ENCODE peak calls at places on chromosomes 4 and X, in seven cellular contexts. One of them, this sample, is unnamed.

GRCh38 chrX:97563531-97564133 is 679.9 kb downstream of the RPA4 start:
- DNase-seq in OCI-LY7: peak; percentile 52
- DNase-seq in BJ: peak; percentile 14
- DNase-seq in dorsolateral prefrontal cortex: no peak
- DNase-seq in CD8-positive, alpha-beta memory T cell: peak; percentile 57
- DNase-seq in psoas muscle: no peak
- DNase-seq in astrocyte of the spinal cord: peak; percentile 75
- DNase-seq in this sample: peak; percentile 61

GRCh38 chr4:38728651-38729141 is 54.1 kb downstream of the TLR10 start:
- DNase-seq in dorsolateral prefrontal cortex: no peak
- DNase-seq in BJ: no peak
- DNase-seq in CD8-positive, alpha-beta memory T cell: no peak
- DNase-seq in astrocyte of the spinal cord: no peak
- DNase-seq in psoas muscle: no peak
- DNase-seq in OCI-LY7: no peak
- DNase-seq in this sample: no peak

GRCh38 chrX:116657071-116657470 is 194.3 kb upstream of the CT83 start:
- DNase-seq in dorsolateral prefrontal cortex: no peak
- DNase-seq in OCI-LY7: no peak
- DNase-seq in BJ: no peak
- DNase-seq in astrocyte of the spinal cord: no peak
- DNase-seq in psoas muscle: no peak
- DNase-seq in CD8-positive, alpha-beta memory T cell: no peak
- DNase-seq in this sample: no peak

GRCh38 chrX:108097380-108097779 is 5.8 kb downstream of the ATG4A start:
- DNase-seq in psoas muscle: no peak
- DNase-seq in dorsolateral prefrontal cortex: no peak
- DNase-seq in BJ: no peak
- DNase-seq in OCI-LY7: no peak
- DNase-seq in astrocyte of the spinal cord: no peak
- DNase-seq in CD8-positive, alpha-beta memory T cell: no peak
- DNase-seq in this sample: peak; percentile 42

GRCh38 chrX:10108288-10108687 is 48.5 kb upstream of the CLCN4 start:
- DNase-seq in dorsolateral prefrontal cortex: no peak
- DNase-seq in psoas muscle: no peak
- DNase-seq in CD8-positive, alpha-beta memory T cell: no peak
- DNase-seq in BJ: no peak
- DNase-seq in astrocyte of the spinal cord: no peak
- DNase-seq in OCI-LY7: no peak
- DNase-seq in this sample: no peak

GRCh38 chr4:143555676-143556075 is 42.2 kb downstream of the SMARCA5 start:
- DNase-seq in astrocyte of the spinal cord: no peak
- DNase-seq in OCI-LY7: no peak
- DNase-seq in CD8-positive, alpha-beta memory T cell: no peak
- DNase-seq in psoas muscle: no peak
- DNase-seq in dorsolateral prefrontal cortex: no peak
- DNase-seq in BJ: no peak
- DNase-seq in this sample: peak; percentile 5

GRCh38 chr4:77078401-77078800 is 2.6 kb upstream of the CCNI start:
- DNase-seq in psoas muscle: no peak
- DNase-seq in OCI-LY7: no peak
- DNase-seq in CD8-positive, alpha-beta memory T cell: no peak
- DNase-seq in astrocyte of the spinal cord: no peak
- DNase-seq in dorsolateral prefrontal cortex: no peak
- DNase-seq in BJ: no peak
- DNase-seq in this sample: no peak

GRCh38 chr4:147769386-147769785 is 37.5 kb downstream of the ARHGAP10 start:
- DNase-seq in astrocyte of the spinal cord: no peak
- DNase-seq in psoas muscle: no peak
- DNase-seq in BJ: no peak
- DNase-seq in dorsolateral prefrontal cortex: no peak
- DNase-seq in OCI-LY7: no peak
- DNase-seq in CD8-positive, alpha-beta memory T cell: no peak
- DNase-seq in this sample: no peak

GRCh38 chr4:175671491-175671934 is 140.6 kb downstream of the GPM6A start:
- DNase-seq in CD8-positive, alpha-beta memory T cell: no peak
- DNase-seq in astrocyte of the spinal cord: no peak
- DNase-seq in BJ: no peak
- DNase-seq in psoas muscle: no peak
- DNase-seq in dorsolateral prefrontal cortex: peak; percentile 37
- DNase-seq in OCI-LY7: no peak
- DNase-seq in this sample: no peak

GRCh38 chr4:85515701-85516100 is 40.8 kb downstream of the ARHGAP24 start:
- DNase-seq in psoas muscle: no peak
- DNase-seq in astrocyte of the spinal cord: no peak
- DNase-seq in CD8-positive, alpha-beta memory T cell: no peak
- DNase-seq in dorsolateral prefrontal cortex: no peak
- DNase-seq in OCI-LY7: no peak
- DNase-seq in BJ: no peak
- DNase-seq in this sample: no peak

GRCh38 chr4:8119877-8120276 is 38.7 kb downstream of the ABLIM2 start:
- DNase-seq in astrocyte of the spinal cord: no peak
- DNase-seq in OCI-LY7: no peak
- DNase-seq in BJ: no peak
- DNase-seq in psoas muscle: no peak
- DNase-seq in CD8-positive, alpha-beta memory T cell: no peak
- DNase-seq in dorsolateral prefrontal cortex: no peak
- DNase-seq in this sample: no peak

GRCh38 chrX:153226344-153227190 is 47.5 kb downstream of the MAGEA1 start:
- DNase-seq in astrocyte of the spinal cord: peak; percentile 5
- DNase-seq in dorsolateral prefrontal cortex: no peak
- DNase-seq in BJ: no peak
- DNase-seq in OCI-LY7: no peak
- DNase-seq in CD8-positive, alpha-beta memory T cell: no peak
- DNase-seq in psoas muscle: no peak
- DNase-seq in this sample: peak; percentile 91

GRCh38 chr4:92249541-92249940 is 54.2 kb upstream of the GRID2 start:
- DNase-seq in astrocyte of the spinal cord: no peak
- DNase-seq in psoas muscle: no peak
- DNase-seq in dorsolateral prefrontal cortex: no peak
- DNase-seq in BJ: no peak
- DNase-seq in OCI-LY7: no peak
- DNase-seq in CD8-positive, alpha-beta memory T cell: no peak
- DNase-seq in this sample: no peak

GRCh38 chr4:7823416-7823824 is 116.2 kb downstream of the AFAP1 start:
- DNase-seq in OCI-LY7: no peak
- DNase-seq in CD8-positive, alpha-beta memory T cell: no peak
- DNase-seq in dorsolateral prefrontal cortex: no peak
- DNase-seq in psoas muscle: peak; percentile 67
- DNase-seq in astrocyte of the spinal cord: no peak
- DNase-seq in BJ: no peak
- DNase-seq in this sample: peak; percentile 68

GRCh38 chr4:86816463-86817107 is 32.6 kb downstream of the SLC10A6 start:
- DNase-seq in BJ: peak; percentile 61
- DNase-seq in CD8-positive, alpha-beta memory T cell: no peak
- DNase-seq in psoas muscle: peak; percentile 41
- DNase-seq in OCI-LY7: no peak
- DNase-seq in astrocyte of the spinal cord: no peak
- DNase-seq in dorsolateral prefrontal cortex: no peak
- DNase-seq in this sample: peak; percentile 74

DNA sequence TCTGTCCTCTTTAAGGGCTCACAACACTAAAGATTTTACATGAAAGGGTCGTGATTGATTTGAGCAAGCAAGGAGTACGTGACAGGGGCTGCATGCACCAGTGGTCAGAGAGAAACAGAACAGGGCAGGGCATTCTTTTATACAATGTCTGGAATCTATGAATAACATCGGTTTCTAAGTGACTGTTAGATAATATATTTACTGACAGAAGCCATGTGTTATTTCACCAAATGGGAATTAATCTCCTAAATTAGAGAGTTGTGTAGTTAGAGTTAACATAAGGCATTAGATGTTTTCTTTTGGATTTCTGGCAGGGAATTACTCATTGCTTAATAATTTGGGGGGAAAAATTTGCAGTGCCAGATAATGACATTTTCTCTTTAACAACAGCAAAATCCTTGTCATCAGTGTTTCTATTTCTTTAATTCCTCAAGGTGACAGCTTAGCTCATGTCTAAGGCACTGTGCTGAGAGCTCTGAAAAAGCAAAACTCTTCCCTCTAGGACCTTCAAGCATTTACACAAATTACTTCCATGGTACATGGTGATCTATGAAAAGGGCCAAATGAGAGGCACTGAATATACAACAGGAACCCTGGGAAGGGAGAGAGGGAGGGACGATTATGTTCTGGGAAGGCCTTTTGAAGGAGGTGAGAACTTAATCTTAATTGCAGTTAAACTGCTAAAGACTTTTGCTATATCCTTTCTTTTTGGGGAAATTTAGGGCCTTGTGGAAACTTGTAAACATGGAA is 145.0 kb downstream of the RTL3 start:
- DNase-seq in dorsolateral prefrontal cortex: no peak
- DNase-seq in BJ: no peak
- DNase-seq in OCI-LY7: no peak
- DNase-seq in CD8-positive, alpha-beta memory T cell: no peak
- DNase-seq in psoas muscle: no peak
- DNase-seq in astrocyte of the spinal cord: no peak
- DNase-seq in this sample: no peak
- H3K4me3 ChIP-seq in dorsolateral prefrontal cortex: no peak overlapping the region
- H3K4me3 ChIP-seq in BJ: no peak overlapping the region
- H3K4me3 ChIP-seq in OCI-LY7: no peak overlapping the region
- H3K4me3 ChIP-seq in CD8-positive, alpha-beta memory T cell: no peak overlapping the region
- H3K4me3 ChIP-seq in psoas muscle: no peak overlapping the region
- H3K4me3 ChIP-seq in astrocyte of the spinal cord: no peak overlapping the region
- H3K4me3 ChIP-seq in this sample: no peak overlapping the region

DNA sequence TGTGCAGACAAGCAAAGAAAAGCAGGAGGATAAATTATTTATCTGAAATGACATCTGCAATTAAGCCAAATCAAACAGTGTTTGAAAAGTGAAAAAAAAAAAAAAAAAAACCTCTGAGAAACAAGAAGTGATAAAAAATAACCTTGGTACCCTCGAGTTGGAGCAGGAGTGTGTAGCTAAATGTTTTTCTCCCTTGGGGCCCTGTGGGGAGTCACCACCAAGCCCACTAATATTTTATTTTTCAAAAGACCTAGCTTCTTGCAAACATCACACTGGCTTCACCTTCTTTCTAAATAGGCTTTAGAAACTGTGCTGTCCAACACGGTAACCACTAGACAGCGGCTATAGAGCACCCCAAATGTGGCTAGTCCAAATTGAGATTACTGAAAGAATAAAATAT is 47.7 kb downstream of the SNX25 start:
- DNase-seq in CD8-positive, alpha-beta memory T cell: no peak
- DNase-seq in psoas muscle: no peak
- DNase-seq in BJ: no peak
- DNase-seq in OCI-LY7: no peak
- DNase-seq in astrocyte of the spinal cord: no peak
- DNase-seq in dorsolateral prefrontal cortex: no peak
- DNase-seq in this sample: no peak
- H3K4me3 ChIP-seq in CD8-positive, alpha-beta memory T cell: no peak overlapping the region
- H3K4me3 ChIP-seq in psoas muscle: no peak overlapping the region
- H3K4me3 ChIP-seq in BJ: no peak overlapping the region
- H3K4me3 ChIP-seq in OCI-LY7: peak overlapping the region; percentile 7
- H3K4me3 ChIP-seq in astrocyte of the spinal cord: no peak overlapping the region
- H3K4me3 ChIP-seq in dorsolateral prefrontal cortex: no peak overlapping the region
- H3K4me3 ChIP-seq in this sample: no peak overlapping the region

GRCh38 chr4:20319785-20320184 is 68.1 kb downstream of the SLIT2 start:
- DNase-seq in dorsolateral prefrontal cortex: no peak
- DNase-seq in BJ: no peak
- DNase-seq in psoas muscle: no peak
- DNase-seq in astrocyte of the spinal cord: no peak
- DNase-seq in CD8-positive, alpha-beta memory T cell: no peak
- DNase-seq in OCI-LY7: no peak
- DNase-seq in this sample: no peak

GRCh38 chr4:20317424-20317985 is 65.8 kb downstream of the SLIT2 start:
- DNase-seq in dorsolateral prefrontal cortex: no peak
- DNase-seq in astrocyte of the spinal cord: no peak
- DNase-seq in OCI-LY7: no peak
- DNase-seq in CD8-positive, alpha-beta memory T cell: no peak
- DNase-seq in psoas muscle: no peak
- DNase-seq in BJ: no peak
- DNase-seq in this sample: no peak

GRCh38 chr4:20320232-20320631 is 68.5 kb downstream of the SLIT2 start:
- DNase-seq in psoas muscle: no peak
- DNase-seq in BJ: no peak
- DNase-seq in dorsolateral prefrontal cortex: no peak
- DNase-seq in CD8-positive, alpha-beta memory T cell: no peak
- DNase-seq in astrocyte of the spinal cord: no peak
- DNase-seq in OCI-LY7: no peak
- DNase-seq in this sample: no peak

GRCh38 chr4:20318011-20318898 is 66.5 kb downstream of the SLIT2 start:
- DNase-seq in BJ: no peak
- DNase-seq in astrocyte of the spinal cord: peak; percentile 36
- DNase-seq in CD8-positive, alpha-beta memory T cell: no peak
- DNase-seq in psoas muscle: no peak
- DNase-seq in OCI-LY7: no peak
- DNase-seq in dorsolateral prefrontal cortex: no peak
- DNase-seq in this sample: peak; percentile 27

DNA sequence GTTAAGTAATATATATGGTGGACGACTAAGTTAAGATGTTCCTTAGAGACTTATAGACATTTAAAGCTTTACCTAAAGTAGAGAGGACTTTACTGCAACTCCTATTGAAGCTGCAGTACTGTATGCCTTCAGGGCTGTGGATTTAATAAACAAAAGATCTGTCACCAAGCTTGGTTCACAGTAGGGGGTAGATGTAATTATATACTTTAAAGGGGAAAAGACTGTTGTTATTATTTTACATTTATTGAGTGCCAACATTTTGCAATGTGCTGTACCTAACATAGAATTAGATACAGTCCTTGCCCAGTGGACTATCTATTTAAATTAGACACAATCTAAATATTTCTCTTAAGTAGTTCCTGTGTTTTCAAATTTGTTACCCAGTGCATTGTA is 67.2 kb downstream of the SLIT2 start:
- DNase-seq in BJ: no peak
- DNase-seq in OCI-LY7: no peak
- DNase-seq in psoas muscle: no peak
- DNase-seq in CD8-positive, alpha-beta memory T cell: no peak
- DNase-seq in astrocyte of the spinal cord: no peak
- DNase-seq in dorsolateral prefrontal cortex: no peak
- DNase-seq in this sample: no peak
- H3K4me3 ChIP-seq in BJ: no peak overlapping the region
- H3K4me3 ChIP-seq in OCI-LY7: no peak overlapping the region
- H3K4me3 ChIP-seq in psoas muscle: no peak overlapping the region
- H3K4me3 ChIP-seq in CD8-positive, alpha-beta memory T cell: no peak overlapping the region
- H3K4me3 ChIP-seq in astrocyte of the spinal cord: no peak overlapping the region
- H3K4me3 ChIP-seq in dorsolateral prefrontal cortex: no peak overlapping the region
- H3K4me3 ChIP-seq in this sample: no peak overlapping the region

DNA sequence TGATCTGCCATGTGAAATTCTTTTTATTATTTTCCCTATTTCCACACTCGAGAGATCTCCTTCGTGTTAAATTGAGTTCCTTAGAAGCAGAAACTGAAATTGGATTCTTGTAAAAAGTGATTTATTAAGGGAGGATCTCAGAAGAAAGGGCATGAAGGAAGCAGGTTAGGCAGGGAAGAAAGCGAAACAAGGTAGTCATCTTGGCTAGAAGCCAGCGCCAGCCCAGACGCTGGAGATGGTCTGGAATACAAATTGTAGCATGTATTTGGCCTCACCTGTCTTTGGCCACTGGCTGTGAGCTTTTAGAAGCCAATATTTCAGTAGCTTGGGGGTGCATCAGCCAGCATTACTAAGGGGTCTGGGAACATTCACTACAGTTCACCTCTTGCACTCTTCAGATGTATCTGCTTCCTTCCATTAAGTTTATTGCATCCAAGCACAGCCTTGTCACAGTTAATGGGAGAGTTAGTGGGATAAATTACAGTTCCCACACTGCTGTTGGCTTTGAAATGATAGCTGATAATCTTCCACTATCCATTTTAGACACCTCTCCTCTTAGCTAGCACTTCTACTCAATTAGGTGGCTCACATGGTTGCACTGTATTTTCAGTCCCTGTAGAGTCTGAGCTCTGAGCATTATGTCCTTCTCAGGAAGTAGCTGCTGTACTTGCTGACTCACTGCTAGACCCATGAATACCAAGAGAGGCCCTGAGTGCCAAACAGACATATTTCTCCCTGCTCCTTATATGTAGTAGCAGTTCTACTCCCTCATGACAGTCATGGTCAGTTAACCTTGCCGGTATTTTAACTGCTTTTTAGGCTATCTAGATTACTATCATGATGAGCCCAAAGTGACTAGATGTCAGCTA is 14.6 kb downstream of the GRXCR1 start:
- DNase-seq in BJ: no peak
- DNase-seq in astrocyte of the spinal cord: peak; percentile 7
- DNase-seq in CD8-positive, alpha-beta memory T cell: no peak
- DNase-seq in dorsolateral prefrontal cortex: no peak
- DNase-seq in psoas muscle: no peak
- DNase-seq in OCI-LY7: no peak
- DNase-seq in this sample: no peak
- H3K4me3 ChIP-seq in BJ: no peak overlapping the region
- H3K4me3 ChIP-seq in astrocyte of the spinal cord: no peak overlapping the region
- H3K4me3 ChIP-seq in CD8-positive, alpha-beta memory T cell: no peak overlapping the region
- H3K4me3 ChIP-seq in dorsolateral prefrontal cortex: no peak overlapping the region
- H3K4me3 ChIP-seq in psoas muscle: no peak overlapping the region
- H3K4me3 ChIP-seq in OCI-LY7: no peak overlapping the region
- H3K4me3 ChIP-seq in this sample: no peak overlapping the region